ENCODE peak calls at places on chromosomes 16 and 17, in ten cellular contexts. One of them, this sample, is unnamed.

GRCh38 chr17:77145635-77146632 is 5.2 kb downstream of the SEC14L1 start:
- DNase-seq in CD4-positive, alpha-beta T cell: no peak
- DNase-seq in fibroblast of mammary gland: peak; percentile 71
- DNase-seq in ovary: no peak
- DNase-seq in activated naive CD4-positive, alpha-beta T cell: no peak
- DNase-seq in brain pericyte: no peak
- DNase-seq in activated gamma-delta T cell treated with Interleukin-2 at 50 U/mL for 16 hours: no peak
- DNase-seq in endothelial cell of umbilical vein: peak; percentile 80
- DNase-seq in cardiac fibroblast: peak; percentile 88
- DNase-seq in NCI-H187: no peak
- DNase-seq in this sample: no peak

GRCh38 chr17:71900830-71901229 is 220.0 kb upstream of the SOX9 start:
- DNase-seq in CD4-positive, alpha-beta T cell: no peak
- DNase-seq in fibroblast of mammary gland: peak; percentile 47
- DNase-seq in ovary: no peak
- DNase-seq in activated naive CD4-positive, alpha-beta T cell: no peak
- DNase-seq in brain pericyte: no peak
- DNase-seq in activated gamma-delta T cell treated with Interleukin-2 at 50 U/mL for 16 hours: no peak
- DNase-seq in endothelial cell of umbilical vein: no peak
- DNase-seq in cardiac fibroblast: no peak
- DNase-seq in NCI-H187: no peak
- DNase-seq in this sample: no peak

GRCh38 chr16:50924759-50925545 is 183.1 kb downstream of the CYLD start:
- DNase-seq in CD4-positive, alpha-beta T cell: no peak
- DNase-seq in fibroblast of mammary gland: no peak
- DNase-seq in ovary: no peak
- DNase-seq in activated naive CD4-positive, alpha-beta T cell: no peak
- DNase-seq in brain pericyte: no peak
- DNase-seq in activated gamma-delta T cell treated with Interleukin-2 at 50 U/mL for 16 hours: no peak
- DNase-seq in endothelial cell of umbilical vein: no peak
- DNase-seq in cardiac fibroblast: no peak
- DNase-seq in NCI-H187: no peak
- DNase-seq in this sample: no peak

GRCh38 chr16:9357829-9358228 is 266.4 kb downstream of the HAPSTR1 start:
- DNase-seq in CD4-positive, alpha-beta T cell: no peak
- DNase-seq in fibroblast of mammary gland: no peak
- DNase-seq in ovary: no peak
- DNase-seq in activated naive CD4-positive, alpha-beta T cell: no peak
- DNase-seq in brain pericyte: no peak
- DNase-seq in activated gamma-delta T cell treated with Interleukin-2 at 50 U/mL for 16 hours: no peak
- DNase-seq in endothelial cell of umbilical vein: no peak
- DNase-seq in cardiac fibroblast: no peak
- DNase-seq in NCI-H187: no peak
- DNase-seq in this sample: no peak

GRCh38 chr16:67668495-67669157 is 2.0 kb downstream of the C16orf86 start:
- DNase-seq in CD4-positive, alpha-beta T cell: no peak
- DNase-seq in fibroblast of mammary gland: no peak
- DNase-seq in ovary: no peak
- DNase-seq in activated naive CD4-positive, alpha-beta T cell: no peak
- DNase-seq in brain pericyte: no peak
- DNase-seq in activated gamma-delta T cell treated with Interleukin-2 at 50 U/mL for 16 hours: no peak
- DNase-seq in endothelial cell of umbilical vein: no peak
- DNase-seq in cardiac fibroblast: no peak
- DNase-seq in NCI-H187: no peak
- DNase-seq in this sample: no peak

GRCh38 chr17:48038687-48039086 is 1.1 kb upstream of the COPZ2 start:
- DNase-seq in CD4-positive, alpha-beta T cell: no peak
- DNase-seq in fibroblast of mammary gland: no peak
- DNase-seq in ovary: no peak
- DNase-seq in activated naive CD4-positive, alpha-beta T cell: no peak
- DNase-seq in brain pericyte: no peak
- DNase-seq in activated gamma-delta T cell treated with Interleukin-2 at 50 U/mL for 16 hours: no peak
- DNase-seq in endothelial cell of umbilical vein: no peak
- DNase-seq in cardiac fibroblast: no peak
- DNase-seq in NCI-H187: no peak
- DNase-seq in this sample: no peak

GRCh38 chr17:75909051-75909811 is 4.5 kb upstream of the MRPL38 start:
- DNase-seq in CD4-positive, alpha-beta T cell: no peak
- DNase-seq in fibroblast of mammary gland: no peak
- DNase-seq in ovary: no peak
- DNase-seq in activated naive CD4-positive, alpha-beta T cell: no peak
- DNase-seq in brain pericyte: no peak
- DNase-seq in activated gamma-delta T cell treated with Interleukin-2 at 50 U/mL for 16 hours: no peak
- DNase-seq in endothelial cell of umbilical vein: no peak
- DNase-seq in cardiac fibroblast: no peak
- DNase-seq in NCI-H187: peak; percentile 54
- DNase-seq in this sample: no peak

GRCh38 chr16:27508476-27508875 is 41.2 kb downstream of the GTF3C1 start:
- DNase-seq in CD4-positive, alpha-beta T cell: no peak
- DNase-seq in fibroblast of mammary gland: no peak
- DNase-seq in ovary: no peak
- DNase-seq in activated naive CD4-positive, alpha-beta T cell: no peak
- DNase-seq in brain pericyte: no peak
- DNase-seq in activated gamma-delta T cell treated with Interleukin-2 at 50 U/mL for 16 hours: no peak
- DNase-seq in endothelial cell of umbilical vein: no peak
- DNase-seq in cardiac fibroblast: no peak
- DNase-seq in NCI-H187: no peak
- DNase-seq in this sample: no peak

GRCh38 chr17:18963126-18964017 is 11.4 kb downstream of the SLC5A10 start:
- DNase-seq in CD4-positive, alpha-beta T cell: no peak
- DNase-seq in fibroblast of mammary gland: peak; percentile 36
- DNase-seq in ovary: no peak
- DNase-seq in activated naive CD4-positive, alpha-beta T cell: no peak
- DNase-seq in brain pericyte: no peak
- DNase-seq in activated gamma-delta T cell treated with Interleukin-2 at 50 U/mL for 16 hours: no peak
- DNase-seq in endothelial cell of umbilical vein: no peak
- DNase-seq in cardiac fibroblast: no peak
- DNase-seq in NCI-H187: no peak
- DNase-seq in this sample: no peak

GRCh38 chr17:2647961-2648360 is 54.5 kb downstream of the PAFAH1B1 start:
- DNase-seq in CD4-positive, alpha-beta T cell: no peak
- DNase-seq in fibroblast of mammary gland: no peak
- DNase-seq in ovary: no peak
- DNase-seq in activated naive CD4-positive, alpha-beta T cell: no peak
- DNase-seq in brain pericyte: no peak
- DNase-seq in activated gamma-delta T cell treated with Interleukin-2 at 50 U/mL for 16 hours: no peak
- DNase-seq in endothelial cell of umbilical vein: no peak
- DNase-seq in cardiac fibroblast: no peak
- DNase-seq in NCI-H187: no peak
- DNase-seq in this sample: no peak

GRCh38 chr17:40598928-40599627 is 33.8 kb upstream of the CCR7 start:
- DNase-seq in CD4-positive, alpha-beta T cell: no peak
- DNase-seq in fibroblast of mammary gland: peak; percentile 97
- DNase-seq in ovary: peak; percentile 36
- DNase-seq in activated naive CD4-positive, alpha-beta T cell: no peak
- DNase-seq in brain pericyte: peak; percentile 66
- DNase-seq in activated gamma-delta T cell treated with Interleukin-2 at 50 U/mL for 16 hours: peak; percentile 41
- DNase-seq in endothelial cell of umbilical vein: no peak
- DNase-seq in cardiac fibroblast: peak; percentile 64
- DNase-seq in NCI-H187: no peak
- DNase-seq in this sample: no peak

GRCh38 chr16:78127130-78127529 is 27.7 kb downstream of the WWOX start:
- DNase-seq in CD4-positive, alpha-beta T cell: no peak
- DNase-seq in fibroblast of mammary gland: peak; percentile 79
- DNase-seq in ovary: no peak
- DNase-seq in activated naive CD4-positive, alpha-beta T cell: no peak
- DNase-seq in brain pericyte: peak; percentile 1
- DNase-seq in activated gamma-delta T cell treated with Interleukin-2 at 50 U/mL for 16 hours: no peak
- DNase-seq in endothelial cell of umbilical vein: peak; percentile 47
- DNase-seq in cardiac fibroblast: peak; percentile 67
- DNase-seq in NCI-H187: no peak
- DNase-seq in this sample: no peak

GRCh38 chr17:65530985-65531507 is 30.4 kb downstream of the AXIN2 start:
- DNase-seq in CD4-positive, alpha-beta T cell: no peak
- DNase-seq in fibroblast of mammary gland: peak; percentile 79
- DNase-seq in ovary: peak; percentile 44
- DNase-seq in activated naive CD4-positive, alpha-beta T cell: no peak
- DNase-seq in brain pericyte: peak; percentile 56
- DNase-seq in activated gamma-delta T cell treated with Interleukin-2 at 50 U/mL for 16 hours: no peak
- DNase-seq in endothelial cell of umbilical vein: no peak
- DNase-seq in cardiac fibroblast: peak; percentile 97
- DNase-seq in NCI-H187: no peak
- DNase-seq in this sample: no peak

GRCh38 chr16:740764-741505 is at the start of gene CIAO3:
- DNase-seq in CD4-positive, alpha-beta T cell: peak; percentile 87
- DNase-seq in fibroblast of mammary gland: peak; percentile 85
- DNase-seq in ovary: peak; percentile 87
- DNase-seq in activated naive CD4-positive, alpha-beta T cell: peak; percentile 93
- DNase-seq in brain pericyte: peak; percentile 60
- DNase-seq in activated gamma-delta T cell treated with Interleukin-2 at 50 U/mL for 16 hours: peak; percentile 90
- DNase-seq in endothelial cell of umbilical vein: peak; percentile 86
- DNase-seq in cardiac fibroblast: peak; percentile 93
- DNase-seq in NCI-H187: peak; percentile 91
- DNase-seq in this sample: peak; percentile 44

GRCh38 chr16:84833142-84833495 is 13.3 kb downstream of the CRISPLD2 start:
- DNase-seq in CD4-positive, alpha-beta T cell: no peak
- DNase-seq in fibroblast of mammary gland: no peak
- DNase-seq in ovary: no peak
- DNase-seq in activated naive CD4-positive, alpha-beta T cell: no peak
- DNase-seq in brain pericyte: no peak
- DNase-seq in activated gamma-delta T cell treated with Interleukin-2 at 50 U/mL for 16 hours: no peak
- DNase-seq in endothelial cell of umbilical vein: no peak
- DNase-seq in cardiac fibroblast: peak; percentile 77
- DNase-seq in NCI-H187: no peak
- DNase-seq in this sample: no peak

GRCh38 chr17:2029911-2030778 is at the start of gene DPH1:
- DNase-seq in CD4-positive, alpha-beta T cell: peak; percentile 74
- DNase-seq in fibroblast of mammary gland: peak; percentile 84
- DNase-seq in ovary: peak; percentile 87
- DNase-seq in activated naive CD4-positive, alpha-beta T cell: peak; percentile 68
- DNase-seq in brain pericyte: no peak
- DNase-seq in activated gamma-delta T cell treated with Interleukin-2 at 50 U/mL for 16 hours: peak; percentile 82
- DNase-seq in endothelial cell of umbilical vein: peak; percentile 88
- DNase-seq in cardiac fibroblast: peak; percentile 91
- DNase-seq in NCI-H187: peak; percentile 67
- DNase-seq in this sample: peak; percentile 54

GRCh38 chr16:4323845-4324478 is 8.1 kb downstream of the GLIS2 start:
- DNase-seq in CD4-positive, alpha-beta T cell: no peak
- DNase-seq in fibroblast of mammary gland: peak; percentile 59
- DNase-seq in ovary: peak; percentile 80
- DNase-seq in activated naive CD4-positive, alpha-beta T cell: no peak
- DNase-seq in brain pericyte: no peak
- DNase-seq in activated gamma-delta T cell treated with Interleukin-2 at 50 U/mL for 16 hours: no peak
- DNase-seq in endothelial cell of umbilical vein: no peak
- DNase-seq in cardiac fibroblast: peak; percentile 78
- DNase-seq in NCI-H187: no peak
- DNase-seq in this sample: no peak

GRCh38 chr16:72467157-72467759 is 295.3 kb upstream of the PMFBP1 start:
- DNase-seq in CD4-positive, alpha-beta T cell: no peak
- DNase-seq in fibroblast of mammary gland: peak; percentile 72
- DNase-seq in ovary: no peak
- DNase-seq in activated naive CD4-positive, alpha-beta T cell: no peak
- DNase-seq in brain pericyte: peak; percentile 5
- DNase-seq in activated gamma-delta T cell treated with Interleukin-2 at 50 U/mL for 16 hours: no peak
- DNase-seq in endothelial cell of umbilical vein: peak; percentile 72
- DNase-seq in cardiac fibroblast: peak; percentile 77
- DNase-seq in NCI-H187: no peak
- DNase-seq in this sample: peak; percentile 76

GRCh38 chr17:1229354-1229890 is 40.8 kb upstream of the BHLHA9 start:
- DNase-seq in CD4-positive, alpha-beta T cell: peak; percentile 24
- DNase-seq in fibroblast of mammary gland: no peak
- DNase-seq in ovary: peak; percentile 32
- DNase-seq in activated naive CD4-positive, alpha-beta T cell: no peak
- DNase-seq in brain pericyte: no peak
- DNase-seq in activated gamma-delta T cell treated with Interleukin-2 at 50 U/mL for 16 hours: peak; percentile 29
- DNase-seq in endothelial cell of umbilical vein: no peak
- DNase-seq in cardiac fibroblast: peak; percentile 16
- DNase-seq in NCI-H187: no peak
- DNase-seq in this sample: peak; percentile 18

GRCh38 chr16:19338335-19338734 is 52.8 kb downstream of the CLEC19A start:
- DNase-seq in CD4-positive, alpha-beta T cell: no peak
- DNase-seq in fibroblast of mammary gland: no peak
- DNase-seq in ovary: no peak
- DNase-seq in activated naive CD4-positive, alpha-beta T cell: no peak
- DNase-seq in brain pericyte: no peak
- DNase-seq in activated gamma-delta T cell treated with Interleukin-2 at 50 U/mL for 16 hours: no peak
- DNase-seq in endothelial cell of umbilical vein: no peak
- DNase-seq in cardiac fibroblast: no peak
- DNase-seq in NCI-H187: no peak
- DNase-seq in this sample: no peak

GRCh38 chr17:42950044-42950783 is 14.0 kb downstream of the AARSD1 start:
- DNase-seq in CD4-positive, alpha-beta T cell: no peak
- DNase-seq in fibroblast of mammary gland: peak; percentile 3
- DNase-seq in ovary: no peak
- DNase-seq in activated naive CD4-positive, alpha-beta T cell: no peak
- DNase-seq in brain pericyte: no peak
- DNase-seq in activated gamma-delta T cell treated with Interleukin-2 at 50 U/mL for 16 hours: no peak
- DNase-seq in endothelial cell of umbilical vein: no peak
- DNase-seq in cardiac fibroblast: no peak
- DNase-seq in NCI-H187: no peak
- DNase-seq in this sample: no peak

GRCh38 chr17:48577946-48578615 is at the start of gene HOXB4:
- DNase-seq in CD4-positive, alpha-beta T cell: peak; percentile 43
- DNase-seq in fibroblast of mammary gland: peak; percentile 77
- DNase-seq in ovary: peak; percentile 32
- DNase-seq in activated naive CD4-positive, alpha-beta T cell: no peak
- DNase-seq in brain pericyte: no peak
- DNase-seq in activated gamma-delta T cell treated with Interleukin-2 at 50 U/mL for 16 hours: peak; percentile 54
- DNase-seq in endothelial cell of umbilical vein: peak; percentile 90
- DNase-seq in cardiac fibroblast: peak; percentile 46
- DNase-seq in NCI-H187: no peak
- DNase-seq in this sample: no peak